ENCODE peak calls at places on chromosomes 4 and X, in four cellular contexts. One of them, this sample, is unnamed.

GRCh38 chrX:23787745-23788118 is 4.8 kb downstream of the SAT1 start:
- DNase-seq in left colon: no peak
- DNase-seq in ovary: no peak
- DNase-seq in H4: no peak
- DNase-seq in this sample: no peak

GRCh38 chrX:7420712-7421111 is 272.8 kb upstream of the PUDP start:
- DNase-seq in left colon: no peak
- DNase-seq in ovary: no peak
- DNase-seq in H4: no peak
- DNase-seq in this sample: no peak

GRCh38 chr4:173301518-173302201 is 32.5 kb downstream of the HMGB2 start:
- DNase-seq in ovary: no peak
- DNase-seq in H4: peak
- DNase-seq in left colon: no peak
- DNase-seq in this sample: peak

GRCh38 chrX:78321809-78322208 is 5.6 kb downstream of the CYSLTR1 start:
- DNase-seq in H4: no peak
- DNase-seq in ovary: no peak
- DNase-seq in left colon: peak
- DNase-seq in this sample: no peak

GRCh38 chr4:8123865-8124264 is 34.7 kb downstream of the ABLIM2 start:
- DNase-seq in H4: no peak
- DNase-seq in left colon: no peak
- DNase-seq in ovary: no peak
- DNase-seq in this sample: no peak

GRCh38 chr4:6953751-6954380 is 44.2 kb downstream of the TBC1D14 start:
- DNase-seq in ovary: peak
- DNase-seq in left colon: peak
- DNase-seq in H4: no peak
- DNase-seq in this sample: no peak

GRCh38 chr4:31089815-31090214 is 369.6 kb downstream of the PCDH7 start:
- DNase-seq in H4: peak
- DNase-seq in left colon: no peak
- DNase-seq in ovary: no peak
- DNase-seq in this sample: peak

GRCh38 chr4:78627046-78627965 is 75.7 kb downstream of the ANXA3 start:
- DNase-seq in left colon: no peak
- DNase-seq in ovary: no peak
- DNase-seq in H4: peak
- DNase-seq in this sample: no peak

GRCh38 chr4:113347245-113347644 is 297.8 kb downstream of the ANK2 start:
- DNase-seq in H4: no peak
- DNase-seq in ovary: no peak
- DNase-seq in left colon: no peak
- DNase-seq in this sample: no peak

GRCh38 chr4:138757432-138757831 is 258.1 kb upstream of the NOCT start:
- DNase-seq in ovary: no peak
- DNase-seq in H4: no peak
- DNase-seq in left colon: no peak
- DNase-seq in this sample: no peak

GRCh38 chrX:136121788-136122187 is 25.5 kb upstream of the FHL1 start:
- DNase-seq in left colon: no peak
- DNase-seq in ovary: no peak
- DNase-seq in H4: no peak
- DNase-seq in this sample: no peak

GRCh38 chrX:151004085-151004484 is 20.9 kb downstream of the HMGB3 start:
- DNase-seq in ovary: no peak
- DNase-seq in H4: no peak
- DNase-seq in left colon: no peak
- DNase-seq in this sample: no peak

GRCh38 chr4:130812117-130812765 is 1716.3 kb downstream of the C4orf33 start:
- DNase-seq in ovary: no peak
- DNase-seq in H4: no peak
- DNase-seq in left colon: no peak
- DNase-seq in this sample: no peak

GRCh38 chr4:76782837-76783236 is 115.1 kb downstream of the SOWAHB start:
- DNase-seq in left colon: no peak
- DNase-seq in H4: peak
- DNase-seq in ovary: no peak
- DNase-seq in this sample: no peak

GRCh38 chrX:120120223-120120622 is 4.5 kb upstream of the RHOXF1 start:
- DNase-seq in left colon: no peak
- DNase-seq in H4: peak
- DNase-seq in ovary: no peak
- DNase-seq in this sample: peak

GRCh38 chr4:67052981-67053380 is 492.3 kb downstream of the CENPC start:
- DNase-seq in left colon: no peak
- DNase-seq in ovary: no peak
- DNase-seq in H4: no peak
- DNase-seq in this sample: peak

GRCh38 chrX:131083510-131084142 is 25.5 kb downstream of the ARHGAP36 start:
- DNase-seq in H4: no peak
- DNase-seq in left colon: no peak
- DNase-seq in ovary: no peak
- DNase-seq in this sample: no peak

GRCh38 chrX:46547857-46548256 is 2.6 kb upstream of the ZNF674 start:
- DNase-seq in H4: peak
- DNase-seq in ovary: no peak
- DNase-seq in left colon: no peak
- DNase-seq in this sample: no peak